ENCODE peak calls at places on chromosomes 7 and 10, in six cellular contexts. One of them, this sample, is unnamed.

GRCh38 chr7:156616269-156617202 is 24.0 kb upstream of the RNF32 start:
- ATAC-seq in HepG2: peak
- ATAC-seq in HCT116: no peak
- ATAC-seq in upper lobe of left lung: no peak
- ATAC-seq in K562: no peak
- ATAC-seq in GM12878: no peak
- ATAC-seq in this sample: no peak

GRCh38 chr7:127881564-127881963 is 149.7 kb downstream of the LRRC4 start:
- ATAC-seq in HepG2: no peak
- ATAC-seq in HCT116: no peak
- ATAC-seq in upper lobe of left lung: no peak
- ATAC-seq in K562: no peak
- ATAC-seq in GM12878: no peak
- ATAC-seq in this sample: no peak

GRCh38 chr7:47577351-47577919 is 4.5 kb downstream of the TNS3 start:
- ATAC-seq in HepG2: no peak
- ATAC-seq in HCT116: no peak
- ATAC-seq in upper lobe of left lung: no peak
- ATAC-seq in K562: no peak
- ATAC-seq in GM12878: no peak
- ATAC-seq in this sample: no peak

GRCh38 chr10:46265981-46266505 is 20.8 kb upstream of the ANTXRL start:
- ATAC-seq in HepG2: no peak
- ATAC-seq in HCT116: no peak
- ATAC-seq in upper lobe of left lung: no peak
- ATAC-seq in K562: peak
- ATAC-seq in GM12878: no peak
- ATAC-seq in this sample: no peak

GRCh38 chr7:159093351-159093971 is 51.2 kb downstream of the VIPR2 start:
- ATAC-seq in HepG2: no peak
- ATAC-seq in HCT116: no peak
- ATAC-seq in upper lobe of left lung: no peak
- ATAC-seq in K562: no peak
- ATAC-seq in GM12878: no peak
- ATAC-seq in this sample: no peak

GRCh38 chr7:81408728-81409127 is 361.1 kb downstream of the HGF start:
- ATAC-seq in HepG2: no peak
- ATAC-seq in HCT116: no peak
- ATAC-seq in upper lobe of left lung: no peak
- ATAC-seq in K562: no peak
- ATAC-seq in GM12878: no peak
- ATAC-seq in this sample: no peak

GRCh38 chr7:157396316-157397035 is 59.7 kb downstream of the DNAJB6 start:
- ATAC-seq in HepG2: peak
- ATAC-seq in HCT116: no peak
- ATAC-seq in upper lobe of left lung: no peak
- ATAC-seq in K562: peak
- ATAC-seq in GM12878: no peak
- ATAC-seq in this sample: no peak

GRCh38 chr7:144588535-144588934 is 185.0 kb upstream of the NOBOX start:
- ATAC-seq in HepG2: no peak
- ATAC-seq in HCT116: no peak
- ATAC-seq in upper lobe of left lung: no peak
- ATAC-seq in K562: no peak
- ATAC-seq in GM12878: no peak
- ATAC-seq in this sample: no peak

GRCh38 chr10:132652936-132653590 is 115.5 kb downstream of the INPP5A start:
- ATAC-seq in HepG2: no peak
- ATAC-seq in HCT116: no peak
- ATAC-seq in upper lobe of left lung: no peak
- ATAC-seq in K562: no peak
- ATAC-seq in GM12878: no peak
- ATAC-seq in this sample: no peak

GRCh38 chr10:11195017-11195586 is 177.4 kb downstream of the CELF2 start:
- ATAC-seq in HepG2: no peak
- ATAC-seq in HCT116: no peak
- ATAC-seq in upper lobe of left lung: no peak
- ATAC-seq in K562: no peak
- ATAC-seq in GM12878: peak
- ATAC-seq in this sample: no peak

GRCh38 chr10:132627736-132628512 is 90.3 kb downstream of the INPP5A start:
- ATAC-seq in HepG2: no peak
- ATAC-seq in HCT116: no peak
- ATAC-seq in upper lobe of left lung: peak
- ATAC-seq in K562: peak
- ATAC-seq in GM12878: no peak
- ATAC-seq in this sample: peak

GRCh38 chr10:29849434-29849833 is 210.0 kb downstream of the JCAD start:
- ATAC-seq in HepG2: no peak
- ATAC-seq in HCT116: no peak
- ATAC-seq in upper lobe of left lung: peak
- ATAC-seq in K562: no peak
- ATAC-seq in GM12878: no peak
- ATAC-seq in this sample: peak

GRCh38 chr7:55569797-55570196 is 2.5 kb downstream of the VOPP1 start:
- ATAC-seq in HepG2: no peak
- ATAC-seq in HCT116: no peak
- ATAC-seq in upper lobe of left lung: no peak
- ATAC-seq in K562: no peak
- ATAC-seq in GM12878: peak
- ATAC-seq in this sample: no peak

GRCh38 chr7:117784315-117784714 is 88.9 kb downstream of the CTTNBP2 start:
- ATAC-seq in HepG2: no peak
- ATAC-seq in HCT116: no peak
- ATAC-seq in upper lobe of left lung: no peak
- ATAC-seq in K562: no peak
- ATAC-seq in GM12878: peak
- ATAC-seq in this sample: no peak

GRCh38 chr10:96857613-96858012 is 25.5 kb downstream of the LCOR start:
- ATAC-seq in HepG2: no peak
- ATAC-seq in HCT116: no peak
- ATAC-seq in upper lobe of left lung: no peak
- ATAC-seq in K562: peak
- ATAC-seq in GM12878: no peak
- ATAC-seq in this sample: no peak

GRCh38 chr7:99489235-99489634 is 10.8 kb downstream of the ZNF394 start:
- ATAC-seq in HepG2: peak
- ATAC-seq in HCT116: peak
- ATAC-seq in upper lobe of left lung: no peak
- ATAC-seq in K562: peak
- ATAC-seq in GM12878: peak
- ATAC-seq in this sample: no peak

GRCh38 chr10:37222046-37222445 is 96.6 kb downstream of the ANKRD30A start:
- ATAC-seq in HepG2: no peak
- ATAC-seq in HCT116: no peak
- ATAC-seq in upper lobe of left lung: no peak
- ATAC-seq in K562: no peak
- ATAC-seq in GM12878: no peak
- ATAC-seq in this sample: no peak

GRCh38 chr7:141884544-141885227 is 31.5 kb upstream of the OR9A4 start:
- ATAC-seq in HepG2: no peak
- ATAC-seq in HCT116: no peak
- ATAC-seq in upper lobe of left lung: no peak
- ATAC-seq in K562: no peak
- ATAC-seq in GM12878: peak
- ATAC-seq in this sample: no peak

DNA sequence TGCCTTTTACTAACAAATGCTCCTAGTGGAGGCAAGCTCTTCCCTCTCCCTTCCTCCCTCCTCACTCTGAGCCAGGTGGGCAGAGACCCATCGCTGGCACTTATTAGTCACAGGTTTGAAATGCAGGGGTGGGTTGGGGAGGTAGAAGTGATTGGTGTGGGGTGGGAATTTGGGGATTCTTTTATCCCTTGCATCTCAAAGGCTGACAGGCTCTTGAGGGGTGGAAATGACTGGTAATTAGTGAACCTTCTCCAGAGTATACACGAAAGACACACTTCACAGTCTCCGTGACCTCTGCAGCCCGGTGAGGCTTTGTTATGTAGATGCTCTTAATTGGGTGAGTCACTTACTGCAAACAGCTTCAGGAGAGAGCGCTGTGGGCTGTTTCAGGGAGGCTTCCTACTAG is 13.9 kb upstream of the LRMDA start:
- ATAC-seq in HepG2: peak
- ATAC-seq in HCT116: peak
- ATAC-seq in upper lobe of left lung: no peak
- ATAC-seq in K562: no peak
- ATAC-seq in GM12878: no peak
- ATAC-seq in this sample: no peak
- TF ChIP-seq POLR2AphosphoS5 in HepG2: no peak
- TF ChIP-seq POLR2AphosphoS5 in HCT116: no peak
- TF ChIP-seq POLR2AphosphoS5 in upper lobe of left lung: no peak
- TF ChIP-seq POLR2AphosphoS5 in K562: no peak
- TF ChIP-seq POLR2AphosphoS5 in GM12878: no peak
- TF ChIP-seq POLR2AphosphoS5 in this sample: no peak

GRCh38 chr10:5406918-5407317 is 2.3 kb upstream of the TUBAL3 start:
- ATAC-seq in HepG2: no peak
- ATAC-seq in HCT116: no peak
- ATAC-seq in upper lobe of left lung: no peak
- ATAC-seq in K562: no peak
- ATAC-seq in GM12878: no peak
- ATAC-seq in this sample: no peak

GRCh38 chr10:5416981-5417380 is 4.6 kb downstream of the NET1 start:
- ATAC-seq in HepG2: no peak
- ATAC-seq in HCT116: no peak
- ATAC-seq in upper lobe of left lung: no peak
- ATAC-seq in K562: no peak
- ATAC-seq in GM12878: no peak
- ATAC-seq in this sample: no peak

GRCh38 chr10:5411941-5412276 is 448 bp upstream of the NET1 start:
- ATAC-seq in HepG2: no peak
- ATAC-seq in HCT116: peak
- ATAC-seq in upper lobe of left lung: no peak
- ATAC-seq in K562: no peak
- ATAC-seq in GM12878: no peak
- ATAC-seq in this sample: peak

GRCh38 chr10:5413012-5413938 is 918 bp downstream of the NET1 start:
- ATAC-seq in HepG2: peak
- ATAC-seq in HCT116: peak
- ATAC-seq in upper lobe of left lung: no peak
- ATAC-seq in K562: peak
- ATAC-seq in GM12878: peak
- ATAC-seq in this sample: peak

DNA sequence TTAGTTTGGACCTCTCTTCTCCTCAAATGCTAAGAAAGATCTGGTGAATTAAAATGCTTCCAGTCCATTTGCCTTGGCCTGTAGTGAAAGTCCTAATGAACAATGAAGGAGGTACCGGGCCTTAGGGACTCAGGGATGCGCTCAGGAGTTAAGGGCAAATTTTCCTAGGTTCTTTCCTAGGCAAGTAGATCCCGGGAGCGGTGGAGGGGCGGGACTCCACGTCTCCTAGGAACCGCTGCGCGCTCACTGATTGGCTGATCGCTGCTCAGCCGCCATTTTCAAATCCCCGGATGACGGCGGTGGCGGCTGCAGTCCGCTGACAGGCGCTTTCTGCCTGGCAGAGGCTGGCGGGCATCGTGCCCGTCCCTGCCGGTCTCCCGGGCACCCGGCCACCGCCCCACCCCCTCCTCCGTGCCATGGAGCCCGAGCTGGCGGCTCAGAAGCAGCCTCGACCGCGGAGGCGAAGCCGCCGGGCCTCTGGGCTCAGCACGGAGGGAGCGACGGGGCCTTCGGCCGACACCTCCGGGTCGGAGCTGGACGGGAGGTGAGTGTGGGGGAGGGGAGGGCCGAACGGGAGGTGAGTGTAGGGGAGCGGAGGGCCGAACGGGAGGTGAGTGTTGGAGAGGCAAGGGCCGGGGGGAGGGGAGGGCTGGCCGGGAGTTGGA is at the start of gene NET1:
- ATAC-seq in HepG2: peak
- ATAC-seq in HCT116: peak
- ATAC-seq in upper lobe of left lung: peak
- ATAC-seq in K562: peak
- ATAC-seq in GM12878: peak
- ATAC-seq in this sample: peak
- TF ChIP-seq POLR2A in HepG2: peak
- TF ChIP-seq POLR2A in HCT116: no peak
- TF ChIP-seq POLR2A in upper lobe of left lung: no peak
- TF ChIP-seq POLR2A in K562: peak
- TF ChIP-seq POLR2A in GM12878: peak
- TF ChIP-seq POLR2A in this sample: peak

DNA sequence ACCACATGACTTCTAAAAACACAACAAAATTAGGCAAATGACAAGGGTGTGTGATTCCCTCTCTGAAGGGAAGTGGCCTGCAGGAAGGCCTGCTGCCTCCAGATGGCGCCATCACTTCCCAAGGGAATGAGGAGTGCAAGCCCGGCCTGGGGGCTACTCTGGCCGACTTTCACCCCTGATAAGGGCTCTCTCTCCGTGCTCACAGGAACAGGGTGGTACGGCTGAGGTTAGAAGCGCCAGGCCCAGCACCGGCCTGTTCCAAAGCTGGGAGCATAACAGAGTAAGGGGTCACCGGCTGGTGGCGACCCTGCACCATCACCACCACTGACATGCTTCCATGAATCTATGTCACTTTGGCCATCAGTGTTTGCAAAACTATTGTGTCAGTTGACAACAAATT is 13.1 kb downstream of the RBP3 start:
- ATAC-seq in HepG2: peak
- ATAC-seq in HCT116: peak
- ATAC-seq in upper lobe of left lung: no peak
- ATAC-seq in K562: peak
- ATAC-seq in GM12878: peak
- ATAC-seq in this sample: no peak
- TF ChIP-seq CTCF in HepG2: peak
- TF ChIP-seq CTCF in HCT116: peak
- TF ChIP-seq CTCF in upper lobe of left lung: peak
- TF ChIP-seq CTCF in K562: peak
- TF ChIP-seq CTCF in GM12878: peak
- TF ChIP-seq CTCF in this sample: peak

DNA sequence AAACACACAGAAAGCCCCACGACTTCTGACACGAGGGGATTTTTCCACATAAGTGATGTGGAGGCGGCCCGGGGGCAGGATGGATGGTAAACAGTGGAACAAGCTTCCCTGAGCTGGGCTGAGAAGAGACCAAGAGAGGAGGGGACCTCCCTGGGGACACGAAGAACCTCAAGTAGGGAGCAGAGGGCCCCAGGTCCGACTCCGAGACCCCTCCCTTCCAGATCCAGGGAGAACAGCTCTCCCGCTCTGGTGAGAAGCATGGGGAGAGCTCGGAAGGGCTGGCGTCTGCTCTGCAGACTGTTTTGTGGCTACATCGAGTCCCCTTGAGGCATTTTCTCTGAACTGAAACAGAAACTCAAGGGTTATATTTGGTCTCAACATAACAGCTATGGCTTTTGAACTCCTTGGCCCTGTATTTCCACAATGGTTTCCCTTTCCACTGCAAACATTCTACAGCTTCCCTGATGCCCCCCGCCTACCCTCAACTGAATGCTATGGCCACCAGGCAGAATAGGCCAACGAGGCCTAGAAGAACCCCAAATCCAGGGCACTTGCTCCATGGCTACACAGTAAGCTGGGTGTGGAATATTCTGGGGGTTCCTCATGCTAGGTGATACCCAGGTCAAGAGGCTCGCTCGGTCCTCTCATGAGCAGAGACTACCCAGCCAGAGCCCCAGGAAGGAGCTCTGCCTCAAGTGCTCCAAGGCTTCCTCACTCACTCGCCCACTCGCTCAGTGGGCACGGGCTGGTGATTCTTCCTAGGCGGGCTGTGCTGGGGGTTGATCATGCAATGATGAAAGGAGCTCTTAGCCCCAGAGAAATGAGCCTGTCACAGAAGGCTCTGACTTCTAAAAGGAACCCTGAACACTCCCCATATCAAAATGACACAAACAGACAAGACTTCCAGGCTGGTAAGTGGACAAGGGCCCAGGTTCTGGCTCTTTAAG is 47.5 kb downstream of the FAM53B start:
- ATAC-seq in HepG2: no peak
- ATAC-seq in HCT116: no peak
- ATAC-seq in upper lobe of left lung: no peak
- ATAC-seq in K562: no peak
- ATAC-seq in GM12878: peak
- ATAC-seq in this sample: no peak
- TF ChIP-seq POLR2AphosphoS5 in HepG2: no peak
- TF ChIP-seq POLR2AphosphoS5 in HCT116: no peak
- TF ChIP-seq POLR2AphosphoS5 in upper lobe of left lung: no peak
- TF ChIP-seq POLR2AphosphoS5 in K562: no peak
- TF ChIP-seq POLR2AphosphoS5 in GM12878: peak
- TF ChIP-seq POLR2AphosphoS5 in this sample: no peak